ENCODE peak calls at places on chromosomes 11 and 22, in five cellular contexts. N is AG04449, D is M059J, R is HT1080, A is adipocyte. E is an unnamed sample.
A peak's percentile ranks its signal among the peaks of the same experiment; 100 is the strongest.

GRCh38 chr22:37492428-37493344 is 6.5 kb upstream of the MFNG start:
- DNase-seq in R (peak; percentile 61), N (no peak), A (peak; percentile 49), D (peak; percentile 75), E (peak; percentile 75)

GRCh38 chr22:17777005-17777716 is 2.9 kb upstream of the BID start:
- DNase-seq in N (no peak), R (no peak), A (no peak), D (no peak), E (no peak)

GRCh38 chr11:106031210-106031845 is 9.3 kb upstream of the MSANTD4 start:
- DNase-seq in A (peak; percentile 29), R (peak; percentile 20), D (peak; percentile 69), N (no peak), E (no peak)

GRCh38 chr22:43835736-43836135 is 23.6 kb upstream of the EFCAB6 start:
- DNase-seq in A (no peak), N (no peak), D (no peak), R (no peak), E (no peak)

GRCh38 chr22:31604137-31604705 is 57.8 kb downstream of the PISD start:
- DNase-seq in R (no peak), A (no peak), D (no peak), N (no peak), E (no peak)

GRCh38 chr11:78037825-78038620 is 14.9 kb upstream of the KCTD14 start:
- DNase-seq in R (no peak), D (no peak), N (no peak), A (no peak), E (no peak)

GRCh38 chr11:130897262-130898182 is 18.8 kb downstream of the SNX19 start:
- DNase-seq in N (peak; percentile 94), D (peak; percentile 92), R (peak; percentile 49), A (no peak), E (peak; percentile 80)

GRCh38 chr11:2652362-2652761 is 47.4 kb downstream of the KCNQ1OT1 start:
- DNase-seq in N (no peak), A (no peak), D (no peak), R (no peak), E (no peak)

GRCh38 chr11:3203221-3204043 is 15.2 kb downstream of the MRGPRG start:
- DNase-seq in A (peak; percentile 3), N (no peak), D (peak; percentile 19), R (no peak), E (no peak)

GRCh38 chr11:67364169-67364568 is 9.2 kb downstream of the CLCF1 start:
- DNase-seq in A (no peak), R (no peak), D (no peak), N (no peak), E (no peak)

GRCh38 chr22:33803371-33803770 is 116.9 kb downstream of the LARGE1 start:
- DNase-seq in A (peak; percentile 89), R (peak; percentile 46), N (peak; percentile 87), D (peak; percentile 32), E (peak; percentile 88)

GRCh38 chr11:65491614-65492386 is 7.0 kb upstream of the MALAT1 start:
- DNase-seq in N (peak; percentile 99), R (peak; percentile 95), A (peak; percentile 94), D (peak; percentile 98), E (peak; percentile 43)

GRCh38 chr11:18726040-18726439 is at the start of gene IGSF22:
- DNase-seq in R (no peak), A (no peak), D (no peak), N (no peak), E (no peak)

GRCh38 chr11:73894725-73895335 is 18.0 kb downstream of the PAAF1 start:
- DNase-seq in D (peak; percentile 27), R (no peak), A (no peak), N (no peak), E (peak; percentile 51)

GRCh38 chr22:19974935-19975706 is 33.5 kb upstream of the TXNRD2 start:
- DNase-seq in R (peak; percentile 81), D (peak; percentile 19), N (no peak), A (no peak), E (no peak)

GRCh38 chr11:97428247-97428646 is 1038.4 kb downstream of the JRKL start:
- DNase-seq in A (no peak), R (no peak), N (no peak), D (no peak), E (no peak)

GRCh38 chr11:123601136-123601535 is 53.3 kb downstream of the SCN3B start:
- DNase-seq in N (peak; percentile 42), R (peak; percentile 57), A (peak; percentile 82), D (no peak), E (peak; percentile 76)

GRCh38 chr11:124623861-124624525 is 1.3 kb downstream of the TBRG1 start:
- DNase-seq in A (peak; percentile 59), R (no peak), D (no peak), N (no peak), E (peak; percentile 31)

GRCh38 chr11:106695506-106695905 is 322.8 kb downstream of the GUCY1A2 start:
- DNase-seq in A (peak; percentile 81), N (peak; percentile 31), D (peak; percentile 63), R (peak; percentile 15), E (peak; percentile 2)

GRCh38 chr11:129374993-129375721 is 491 bp upstream of the BARX2 start:
- DNase-seq in D (no peak), R (no peak), N (no peak), A (no peak), E (peak; percentile 37)

GRCh38 chr11:116610190-116610589 is 162.6 kb downstream of the BUD13 start:
- DNase-seq in R (no peak), A (no peak), N (no peak), D (no peak), E (no peak)

GRCh38 chr11:114192841-114193389 is 103.3 kb upstream of the NNMT start:
- DNase-seq in N (no peak), D (no peak), R (no peak), A (no peak), E (no peak)

GRCh38 chr11:77141034-77141433 is 13.0 kb downstream of the MYO7A start:
- DNase-seq in R (peak; percentile 25), N (no peak), D (peak; percentile 40), A (peak; percentile 31), E (no peak)

GRCh38 chr22:21816787-21817496 is 50.5 kb downstream of the MAPK1 start:
- DNase-seq in A (peak; percentile 92), N (peak; percentile 73), R (peak; percentile 90), D (peak; percentile 94), E (peak; percentile 87)

GRCh38 chr11:61297341-61297740 is 2.2 kb upstream of the VWCE start:
- DNase-seq in N (no peak), D (no peak), A (peak; percentile 50), R (no peak), E (peak; percentile 68)

GRCh38 chr11:117832511-117832910 is 8.0 kb upstream of the FXYD2 start:
- DNase-seq in D (no peak), N (no peak), A (no peak), R (no peak), E (no peak)

GRCh38 chr11:6876914-6877313 is 489 bp downstream of the OR10A4 start:
- DNase-seq in R (no peak), D (no peak), A (no peak), N (no peak), E (no peak)

GRCh38 chr22:22593964-22594656 is 35.0 kb upstream of the PRAME start:
- DNase-seq in R (peak; percentile 42), N (no peak), A (peak; percentile 61), D (peak; percentile 41), E (peak; percentile 75)

GRCh38 chr22:19770349-19771220 is 10.0 kb downstream of the TBX1 start:
- DNase-seq in D (no peak), A (no peak), N (no peak), R (no peak), E (no peak)

GRCh38 chr11:33040127-33040861 is 922 bp downstream of the TCP11L1 start:
- DNase-seq in R (no peak), N (no peak), A (peak; percentile 45), D (peak; percentile 52), E (no peak)

GRCh38 chr11:6319879-6320410 is 356 bp downstream of the CAVIN3 start:
- DNase-seq in R (no peak), A (peak; percentile 98), N (no peak), D (peak; percentile 86), E (peak; percentile 97)

GRCh38 chr11:11931461-11932055 is 76.9 kb downstream of the DKK3 start:
- DNase-seq in R (peak; percentile 74), N (no peak), D (peak; percentile 73), A (peak; percentile 91), E (peak; percentile 53)

GRCh38 chr11:69002743-69003231 is 10.3 kb downstream of the MRGPRF start:
- DNase-seq in R (no peak), D (no peak), N (no peak), A (no peak), E (no peak)